ENCODE peak calls at places on chromosomes 13 and 19, in six cellular contexts. One of them, this sample, is unnamed.

GRCh38 chr13:45750566-45750965 is 48.4 kb downstream of the CBY2 start:
- DNase-seq in hypothalamus: no peak
- DNase-seq in heart right ventricle: no peak
- DNase-seq in GM12878: no peak
- DNase-seq in activated CD8-positive, alpha-beta T cell treated with anti-CD3 and anti-CD28 coated beads, Interleukin-2, amount 10 ng/mL, durations not matched to agents 7 days and 5 days: no peak
- DNase-seq in stimulated activated naive CD8-positive, alpha-beta T cell treated with anti-CD3 and anti-CD28 coated beads, Interleukin-15, Interleukin-2, amounts not matched to agents 100 U/mL and 50 U/mL, for 24 hours: no peak
- DNase-seq in this sample: no peak

GRCh38 chr19:2636897-2637683 is 65.4 kb downstream of the GNG7 start:
- DNase-seq in hypothalamus: peak; percentile 51
- DNase-seq in heart right ventricle: peak; percentile 37
- DNase-seq in GM12878: no peak
- DNase-seq in activated CD8-positive, alpha-beta T cell treated with anti-CD3 and anti-CD28 coated beads, Interleukin-2, amount 10 ng/mL, durations not matched to agents 7 days and 5 days: peak; percentile 84
- DNase-seq in stimulated activated naive CD8-positive, alpha-beta T cell treated with anti-CD3 and anti-CD28 coated beads, Interleukin-15, Interleukin-2, amounts not matched to agents 100 U/mL and 50 U/mL, for 24 hours: peak; percentile 80
- DNase-seq in this sample: peak; percentile 95

GRCh38 chr19:31498781-31499180 is 149.5 kb upstream of the TSHZ3 start:
- DNase-seq in hypothalamus: no peak
- DNase-seq in heart right ventricle: no peak
- DNase-seq in GM12878: no peak
- DNase-seq in activated CD8-positive, alpha-beta T cell treated with anti-CD3 and anti-CD28 coated beads, Interleukin-2, amount 10 ng/mL, durations not matched to agents 7 days and 5 days: no peak
- DNase-seq in stimulated activated naive CD8-positive, alpha-beta T cell treated with anti-CD3 and anti-CD28 coated beads, Interleukin-15, Interleukin-2, amounts not matched to agents 100 U/mL and 50 U/mL, for 24 hours: no peak
- DNase-seq in this sample: no peak

GRCh38 chr13:47661076-47661475 is 340.0 kb downstream of the SUCLA2 start:
- DNase-seq in hypothalamus: no peak
- DNase-seq in heart right ventricle: no peak
- DNase-seq in GM12878: no peak
- DNase-seq in activated CD8-positive, alpha-beta T cell treated with anti-CD3 and anti-CD28 coated beads, Interleukin-2, amount 10 ng/mL, durations not matched to agents 7 days and 5 days: no peak
- DNase-seq in stimulated activated naive CD8-positive, alpha-beta T cell treated with anti-CD3 and anti-CD28 coated beads, Interleukin-15, Interleukin-2, amounts not matched to agents 100 U/mL and 50 U/mL, for 24 hours: no peak
- DNase-seq in this sample: no peak

GRCh38 chr19:6242677-6243076 is 37.1 kb downstream of the MLLT1 start:
- DNase-seq in hypothalamus: no peak
- DNase-seq in heart right ventricle: no peak
- DNase-seq in GM12878: no peak
- DNase-seq in activated CD8-positive, alpha-beta T cell treated with anti-CD3 and anti-CD28 coated beads, Interleukin-2, amount 10 ng/mL, durations not matched to agents 7 days and 5 days: no peak
- DNase-seq in stimulated activated naive CD8-positive, alpha-beta T cell treated with anti-CD3 and anti-CD28 coated beads, Interleukin-15, Interleukin-2, amounts not matched to agents 100 U/mL and 50 U/mL, for 24 hours: no peak
- DNase-seq in this sample: no peak

GRCh38 chr19:33438016-33438671 is 64.6 kb downstream of the CEBPG start:
- DNase-seq in hypothalamus: peak; percentile 47
- DNase-seq in heart right ventricle: peak; percentile 23
- DNase-seq in GM12878: no peak
- DNase-seq in activated CD8-positive, alpha-beta T cell treated with anti-CD3 and anti-CD28 coated beads, Interleukin-2, amount 10 ng/mL, durations not matched to agents 7 days and 5 days: no peak
- DNase-seq in stimulated activated naive CD8-positive, alpha-beta T cell treated with anti-CD3 and anti-CD28 coated beads, Interleukin-15, Interleukin-2, amounts not matched to agents 100 U/mL and 50 U/mL, for 24 hours: no peak
- DNase-seq in this sample: peak; percentile 21

GRCh38 chr13:99484405-99484981 is 16.8 kb upstream of the TM9SF2 start:
- DNase-seq in hypothalamus: no peak
- DNase-seq in heart right ventricle: no peak
- DNase-seq in GM12878: no peak
- DNase-seq in activated CD8-positive, alpha-beta T cell treated with anti-CD3 and anti-CD28 coated beads, Interleukin-2, amount 10 ng/mL, durations not matched to agents 7 days and 5 days: peak; percentile 63
- DNase-seq in stimulated activated naive CD8-positive, alpha-beta T cell treated with anti-CD3 and anti-CD28 coated beads, Interleukin-15, Interleukin-2, amounts not matched to agents 100 U/mL and 50 U/mL, for 24 hours: no peak
- DNase-seq in this sample: no peak

GRCh38 chr13:113796948-113797676 is 38.1 kb downstream of the TMEM255B start:
- DNase-seq in hypothalamus: no peak
- DNase-seq in heart right ventricle: no peak
- DNase-seq in GM12878: no peak
- DNase-seq in activated CD8-positive, alpha-beta T cell treated with anti-CD3 and anti-CD28 coated beads, Interleukin-2, amount 10 ng/mL, durations not matched to agents 7 days and 5 days: no peak
- DNase-seq in stimulated activated naive CD8-positive, alpha-beta T cell treated with anti-CD3 and anti-CD28 coated beads, Interleukin-15, Interleukin-2, amounts not matched to agents 100 U/mL and 50 U/mL, for 24 hours: no peak
- DNase-seq in this sample: no peak

GRCh38 chr13:104414771-104415170 is 1348.6 kb upstream of the SLC10A2 start:
- DNase-seq in hypothalamus: no peak
- DNase-seq in heart right ventricle: no peak
- DNase-seq in GM12878: no peak
- DNase-seq in activated CD8-positive, alpha-beta T cell treated with anti-CD3 and anti-CD28 coated beads, Interleukin-2, amount 10 ng/mL, durations not matched to agents 7 days and 5 days: no peak
- DNase-seq in stimulated activated naive CD8-positive, alpha-beta T cell treated with anti-CD3 and anti-CD28 coated beads, Interleukin-15, Interleukin-2, amounts not matched to agents 100 U/mL and 50 U/mL, for 24 hours: no peak
- DNase-seq in this sample: no peak

GRCh38 chr13:45713721-45714120 is 11.6 kb downstream of the CBY2 start:
- DNase-seq in hypothalamus: no peak
- DNase-seq in heart right ventricle: no peak
- DNase-seq in GM12878: no peak
- DNase-seq in activated CD8-positive, alpha-beta T cell treated with anti-CD3 and anti-CD28 coated beads, Interleukin-2, amount 10 ng/mL, durations not matched to agents 7 days and 5 days: no peak
- DNase-seq in stimulated activated naive CD8-positive, alpha-beta T cell treated with anti-CD3 and anti-CD28 coated beads, Interleukin-15, Interleukin-2, amounts not matched to agents 100 U/mL and 50 U/mL, for 24 hours: no peak
- DNase-seq in this sample: peak; percentile 72

GRCh38 chr13:74675185-74675584 is 541.0 kb upstream of the KLF12 start:
- DNase-seq in hypothalamus: no peak
- DNase-seq in heart right ventricle: no peak
- DNase-seq in GM12878: no peak
- DNase-seq in activated CD8-positive, alpha-beta T cell treated with anti-CD3 and anti-CD28 coated beads, Interleukin-2, amount 10 ng/mL, durations not matched to agents 7 days and 5 days: no peak
- DNase-seq in stimulated activated naive CD8-positive, alpha-beta T cell treated with anti-CD3 and anti-CD28 coated beads, Interleukin-15, Interleukin-2, amounts not matched to agents 100 U/mL and 50 U/mL, for 24 hours: no peak
- DNase-seq in this sample: no peak

GRCh38 chr13:35771898-35772297 is 295.4 kb upstream of the MAB21L1 start:
- DNase-seq in hypothalamus: no peak
- DNase-seq in heart right ventricle: no peak
- DNase-seq in GM12878: no peak
- DNase-seq in activated CD8-positive, alpha-beta T cell treated with anti-CD3 and anti-CD28 coated beads, Interleukin-2, amount 10 ng/mL, durations not matched to agents 7 days and 5 days: no peak
- DNase-seq in stimulated activated naive CD8-positive, alpha-beta T cell treated with anti-CD3 and anti-CD28 coated beads, Interleukin-15, Interleukin-2, amounts not matched to agents 100 U/mL and 50 U/mL, for 24 hours: no peak
- DNase-seq in this sample: no peak